ENCODE peak calls at places on chromosomes 12 and 14, in ten cellular contexts. E is ovary, X is lung, T is A549, V is WERI-Rb-1, J is brain microvascular endothelial cell, Q is tibial artery, I is sigmoid colon, R is MM.1S, A is RWPE1. D is an unnamed sample.

GRCh38 chr12:98058838-98059237 is 456.6 kb upstream of the TMPO start:
- DNase-seq in J (no peak), V (no peak), X (no peak), Q (no peak), T (no peak), R (no peak), A (no peak), I (no peak), E (no peak), D (no peak)

GRCh38 chr12:70196732-70197361 is 46.4 kb upstream of the CNOT2 start:
- DNase-seq in E (no peak), J (no peak), Q (no peak), R (no peak), V (peak), I (no peak), A (no peak), T (no peak), X (no peak), D (no peak)

GRCh38 chr12:92973614-92974013 is 44.5 kb upstream of the EEA1 start:
- DNase-seq in R (peak), Q (no peak), J (peak), A (peak), X (no peak), T (peak), V (no peak), I (no peak), E (no peak), D (no peak)

GRCh38 chr14:77158175-77158908 is 16.8 kb upstream of the ZDHHC22 start:
- DNase-seq in V (no peak), J (peak), E (no peak), I (peak), X (no peak), A (peak), T (peak), Q (no peak), R (no peak), D (peak)

GRCh38 chr14:45679852-45680251 is 426.9 kb upstream of the MIS18BP1 start:
- DNase-seq in V (no peak), R (no peak), I (no peak), T (peak), X (no peak), E (no peak), J (peak), Q (no peak), A (peak), D (no peak)

GRCh38 chr14:93536945-93537344 is 106.2 kb downstream of the UNC79 start:
- DNase-seq in T (peak), V (peak), I (no peak), E (no peak), X (no peak), R (no peak), Q (no peak), J (no peak), A (no peak), D (no peak)

GRCh38 chr12:48054955-48055821 is 50.7 kb downstream of the SENP1 start:
- DNase-seq in V (no peak), X (no peak), Q (no peak), J (no peak), R (no peak), A (no peak), I (no peak), E (no peak), T (no peak), D (no peak)

GRCh38 chr12:82299617-82300016 is 58.6 kb downstream of the CCDC59 start:
- DNase-seq in I (no peak), E (no peak), X (no peak), A (no peak), Q (no peak), J (peak), R (no peak), V (no peak), T (no peak), D (no peak)

GRCh38 chr14:57692671-57693070 is 173.2 kb downstream of the SLC35F4 start:
- DNase-seq in V (no peak), R (peak), T (peak), A (peak), I (no peak), X (no peak), J (peak), Q (no peak), E (no peak), D (no peak)

GRCh38 chr12:54631988-54632728 is 2.5 kb downstream of the LACRT start:
- DNase-seq in J (no peak), X (no peak), Q (no peak), V (no peak), E (no peak), I (no peak), A (no peak), R (no peak), T (no peak), D (no peak)

GRCh38 chr12:132477703-132478432 is 12.1 kb upstream of the FBRSL1 start:
- DNase-seq in A (no peak), T (no peak), R (no peak), I (no peak), X (no peak), E (no peak), V (no peak), Q (no peak), J (no peak), D (peak)

GRCh38 chr12:100106861-100107260 is 35.8 kb downstream of the BLTP3B start:
- DNase-seq in V (no peak), T (no peak), A (no peak), R (no peak), E (no peak), J (no peak), I (no peak), X (no peak), Q (no peak), D (no peak)

GRCh38 chr12:46486588-46486987 is 114.0 kb upstream of the SLC38A2 start:
- DNase-seq in I (no peak), E (no peak), T (no peak), V (no peak), X (no peak), J (no peak), R (no peak), Q (no peak), A (no peak), D (no peak)

GRCh38 chr14:96105921-96106441 is 66.8 kb downstream of the C14orf132 start:
- DNase-seq in I (peak), Q (peak), T (no peak), J (no peak), R (no peak), A (peak), X (peak), V (no peak), E (no peak), D (no peak)

GRCh38 chr14:24837280-24838046 is 203.5 kb upstream of the GZMB start:
- DNase-seq in I (no peak), Q (no peak), T (no peak), A (no peak), E (no peak), R (no peak), V (no peak), J (peak), X (no peak), D (no peak)

GRCh38 chr12:19573866-19574265 is 134.6 kb downstream of the AEBP2 start:
- DNase-seq in V (no peak), E (no peak), T (no peak), Q (no peak), A (no peak), I (no peak), X (no peak), R (no peak), J (no peak), D (no peak)

GRCh38 chr12:19576421-19576925 is 137.2 kb downstream of the AEBP2 start:
- DNase-seq in X (no peak), Q (no peak), A (no peak), I (no peak), J (no peak), E (no peak), T (no peak), V (no peak), R (no peak), D (no peak)

GRCh38 chr12:19575307-19576243 is 136.3 kb downstream of the AEBP2 start:
- DNase-seq in V (no peak), Q (peak), T (peak), I (peak), X (peak), J (peak), R (no peak), A (peak), E (peak), D (no peak)

GRCh38 chr12:19572920-19573558 is 133.7 kb downstream of the AEBP2 start:
- DNase-seq in V (peak), R (peak), E (no peak), T (peak), A (peak), J (peak), I (no peak), X (no peak), Q (no peak), D (no peak)

DNA sequence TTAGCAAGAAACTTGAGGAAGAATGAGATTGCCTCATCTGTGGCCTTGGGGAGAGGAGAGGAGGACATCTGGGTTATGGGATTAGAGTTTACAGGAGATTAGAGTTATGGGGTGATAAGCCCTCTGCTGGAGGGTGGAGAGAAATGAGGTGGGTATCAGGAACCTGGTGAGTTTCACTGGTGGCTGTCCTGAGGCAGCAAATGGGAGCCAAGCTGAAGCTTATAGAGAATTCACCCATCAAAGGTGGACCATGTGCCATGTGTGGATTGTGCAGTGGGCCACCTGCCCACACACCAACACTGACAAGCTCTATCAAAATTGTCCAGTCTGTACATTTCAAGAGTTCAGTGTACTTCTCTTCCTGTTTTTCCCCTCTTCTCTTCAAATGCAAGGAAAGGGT is 135.3 kb downstream of the AEBP2 start:
- DNase-seq in T (peak), R (no peak), V (peak), E (no peak), X (no peak), J (no peak), Q (no peak), A (no peak), I (no peak), D (no peak)
- H3K27ac ChIP-seq in T (no peak), R (no peak), V (peak), E (no peak), X (peak), J (no peak), Q (no peak), A (no peak), I (no peak), D (no peak)

GRCh38 chr14:67436006-67436866 is 24.3 kb upstream of the PLEK2 start:
- DNase-seq in R (no peak), I (peak), T (no peak), J (no peak), V (peak), E (no peak), X (no peak), Q (no peak), A (no peak), D (peak)
- TF ChIP-seq CTCF in R (no peak), I (no peak), T (no peak), J (peak), V (peak), E (no peak), X (no peak), Q (no peak), A (no peak), D (no peak)

GRCh38 chr14:103729496-103730448 is 14.2 kb downstream of the ZFYVE21 start:
- DNase-seq in V (no peak), Q (no peak), R (no peak), X (no peak), I (no peak), E (no peak), J (no peak), T (no peak), A (no peak), D (peak)
- H3K27ac ChIP-seq in V (no peak), Q (peak), R (no peak), X (no peak), I (no peak), E (no peak), J (no peak), T (no peak), A (peak), D (peak)

GRCh38 chr12:13161172-13161571 is 35.4 kb upstream of the EMP1 start:
- DNase-seq in E (no peak), X (no peak), J (no peak), T (no peak), A (no peak), V (no peak), R (no peak), I (no peak), Q (no peak), D (no peak)
- TF ChIP-seq CTCF in E (no peak), X (no peak), J (peak), T (no peak), A (peak), V (no peak), R (peak), I (no peak), Q (no peak), D (peak)

GRCh38 chr14:75247286-75247922 is 31.2 kb upstream of the FOS start:
- DNase-seq in R (peak), Q (no peak), A (no peak), X (no peak), I (no peak), E (no peak), V (no peak), J (no peak), T (no peak), D (no peak)

GRCh38 chr14:75249251-75249957 is 29.2 kb upstream of the FOS start:
- DNase-seq in Q (no peak), V (no peak), A (no peak), T (no peak), X (no peak), R (peak), J (no peak), I (no peak), E (no peak), D (peak)

GRCh38 chr14:75246546-75247285 is 31.9 kb upstream of the FOS start:
- DNase-seq in J (no peak), X (no peak), R (no peak), T (no peak), V (no peak), Q (no peak), E (no peak), A (no peak), I (no peak), D (no peak)

GRCh38 chr14:75249958-75250336 is 28.7 kb upstream of the FOS start:
- DNase-seq in A (no peak), E (no peak), I (no peak), Q (no peak), V (no peak), J (no peak), R (peak), T (no peak), X (no peak), D (no peak)

GRCh38 chr14:75247939-75248338 is 30.7 kb upstream of the FOS start:
- DNase-seq in I (no peak), X (no peak), J (no peak), R (no peak), Q (no peak), V (no peak), A (no peak), T (no peak), E (no peak), D (no peak)
- H3K27ac ChIP-seq in I (no peak), X (no peak), J (no peak), R (peak), Q (no peak), V (no peak), A (no peak), T (no peak), E (no peak), D (peak)

GRCh38 chr14:103604620-103605019 is 24.4 kb upstream of the KLC1 start:
- DNase-seq in E (no peak), X (no peak), J (no peak), R (no peak), V (no peak), A (no peak), Q (no peak), T (no peak), I (no peak), D (no peak)

GRCh38 chr14:103611215-103611614 is 17.8 kb upstream of the KLC1 start:
- DNase-seq in Q (no peak), I (no peak), V (no peak), T (no peak), J (no peak), E (no peak), R (no peak), A (no peak), X (no peak), D (no peak)

GRCh38 chr14:103607822-103608221 is 21.2 kb upstream of the KLC1 start:
- DNase-seq in X (no peak), J (no peak), Q (no peak), V (no peak), A (no peak), I (no peak), T (no peak), E (no peak), R (no peak), D (peak)

DNA sequence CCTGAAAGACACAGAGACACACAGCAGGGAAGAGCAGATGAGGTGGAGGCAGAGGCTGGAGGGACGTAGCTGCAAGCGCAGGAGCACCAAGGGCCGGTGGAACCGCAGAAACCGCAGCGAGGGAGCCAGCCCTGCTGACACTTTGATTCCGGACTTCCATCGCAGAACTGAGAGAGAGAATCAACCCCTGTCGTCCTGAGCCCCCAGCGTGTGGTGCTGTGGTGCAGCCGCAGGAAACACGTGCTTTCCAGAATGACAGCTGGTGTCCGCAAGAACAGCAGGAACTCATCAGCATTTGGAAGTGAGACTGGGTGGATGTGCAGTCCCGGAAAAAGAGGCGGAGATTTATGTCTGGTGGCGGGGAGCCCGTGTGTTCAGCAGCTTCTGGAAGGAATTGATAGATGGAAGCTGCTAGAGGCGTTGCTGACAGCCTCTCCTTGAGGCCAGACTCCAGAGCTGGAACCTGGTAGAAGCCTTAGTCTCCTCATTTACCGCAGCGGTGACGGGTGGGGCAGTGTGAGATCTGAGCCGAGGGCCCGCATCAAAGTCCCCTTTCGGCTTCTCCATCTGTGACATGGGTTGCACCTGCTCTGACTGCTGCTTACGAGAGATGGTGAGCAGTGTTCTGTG is 21.9 kb upstream of the KLC1 start:
- DNase-seq in J (peak), V (peak), X (peak), I (peak), Q (peak), R (peak), E (peak), T (peak), A (peak), D (peak)
- TF ChIP-seq CTCF in J (peak), V (peak), X (peak), I (no peak), Q (peak), R (peak), E (peak), T (no peak), A (peak), D (peak)